ENCODE peak calls at places on chromosomes 6 and 20, in four cellular contexts. X, E, O and S are unnamed samples.

GRCh38 chr20:51365670-51366069 is 176.8 kb downstream of the NFATC2 start:
- DNase-seq in O (peak), X (no peak), E (no peak), S (no peak)

GRCh38 chr20:3258429-3258828 is 19.4 kb upstream of the SLC4A11 start:
- DNase-seq in X (no peak), E (no peak), O (no peak), S (no peak)

GRCh38 chr6:44366781-44367180 is 20.7 kb upstream of the CDC5L start:
- DNase-seq in O (no peak), X (no peak), E (no peak), S (no peak)

GRCh38 chr6:1552296-1552761 is 57.4 kb upstream of the FOXC1 start:
- DNase-seq in O (peak), E (no peak), X (no peak), S (peak)

GRCh38 chr6:90025418-90026089 is 131.3 kb downstream of the GJA10 start:
- DNase-seq in X (no peak), E (no peak), O (peak), S (no peak)

GRCh38 chr20:42902519-42902908 is 287.2 kb downstream of the PTPRT start:
- DNase-seq in E (no peak), O (no peak), X (no peak), S (no peak)

GRCh38 chr6:145480024-145480423 is 255.3 kb downstream of the EPM2A start:
- DNase-seq in X (no peak), E (no peak), O (no peak), S (no peak)

GRCh38 chr6:43666181-43666920 is 21.2 kb downstream of the MRPS18A start:
- DNase-seq in O (no peak), X (no peak), E (no peak), S (no peak)

GRCh38 chr6:52152692-52153091 is 33.5 kb upstream of the IL17A start:
- DNase-seq in X (no peak), O (no peak), E (no peak), S (no peak)

GRCh38 chr20:3224681-3225421 is 14.1 kb downstream of the SLC4A11 start:
- DNase-seq in E (no peak), O (peak), X (peak), S (no peak)

GRCh38 chr20:48937674-48938073 is 16.2 kb downstream of the ARFGEF2 start:
- DNase-seq in X (no peak), O (no peak), E (no peak), S (no peak)

GRCh38 chr6:5674141-5674540 is 332.6 kb downstream of the NRN1 start:
- DNase-seq in O (no peak), E (no peak), X (no peak), S (no peak)

GRCh38 chr6:162416307-162416706 is 311.3 kb downstream of the PRKN start:
- DNase-seq in O (no peak), E (no peak), X (no peak), S (no peak)

GRCh38 chr20:10225439-10226080 is 6.9 kb downstream of the SNAP25 start:
- DNase-seq in X (no peak), O (no peak), E (no peak), S (no peak)
- TF ChIP-seq CTCF in X (no peak), O (peak), E (no peak), S (no peak)

GRCh38 chr6:163579111-163579879 is 164.8 kb downstream of the QKI start:
- DNase-seq in X (no peak), O (no peak), E (no peak), S (no peak)
- TF ChIP-seq CTCF in X (no peak), O (no peak), E (no peak), S (no peak)

DNA sequence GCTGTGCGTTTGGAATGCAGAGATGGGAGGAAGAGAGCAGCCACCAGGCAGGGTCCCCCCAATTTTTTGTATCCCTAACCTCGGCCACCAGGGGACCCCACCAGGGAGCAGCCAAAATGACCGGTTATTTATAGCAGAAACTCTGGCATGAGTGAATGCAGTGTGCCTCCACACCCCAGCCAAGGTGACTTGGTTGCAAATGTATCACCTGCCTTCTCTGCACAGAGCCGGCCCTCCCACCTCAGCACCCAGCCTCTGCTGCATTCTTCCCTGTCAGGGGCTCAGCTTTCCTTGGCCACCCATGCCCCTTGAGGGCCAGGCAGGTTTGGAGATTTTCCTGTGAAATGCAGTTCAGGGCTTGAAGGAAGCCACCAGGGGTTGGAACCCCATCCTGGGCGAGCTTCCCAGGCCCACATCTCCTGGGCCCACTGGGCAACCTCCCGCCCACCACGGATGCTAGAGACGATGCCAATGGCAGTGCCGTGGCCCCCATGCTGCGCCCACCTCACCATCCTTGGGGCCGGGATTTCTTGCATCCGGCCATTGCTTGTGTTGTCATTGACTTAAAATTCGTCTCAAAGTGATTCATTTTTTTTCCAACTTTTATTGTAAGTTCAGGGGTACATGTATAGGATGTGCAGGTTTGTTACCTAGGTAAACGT is 291.6 kb downstream of the TAF4 start:
- DNase-seq in X (no peak), O (no peak), E (no peak), S (no peak)
- TF ChIP-seq CTCF in X (no peak), O (no peak), E (no peak), S (no peak)

DNA sequence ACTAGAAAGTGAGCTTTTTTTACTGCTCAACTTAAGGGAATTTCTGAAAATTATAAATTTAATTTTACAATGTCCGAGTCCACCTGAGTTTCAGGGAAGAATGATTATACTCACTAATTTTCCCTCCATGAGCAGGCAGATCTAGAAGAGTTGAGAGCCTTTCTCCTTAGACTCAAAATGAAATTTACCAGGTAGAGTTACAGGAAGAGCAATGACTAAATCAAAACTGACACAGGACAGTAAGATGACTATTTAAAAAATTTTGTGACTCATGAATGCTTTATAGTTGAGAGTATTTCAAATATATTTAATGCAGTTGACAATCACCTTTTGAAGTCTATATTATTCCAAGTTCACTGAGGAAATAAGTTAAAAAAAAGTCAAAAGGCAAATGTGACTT is 198.1 kb upstream of the NRSN1 start:
- DNase-seq in X (no peak), E (no peak), O (no peak), S (no peak)
- TF ChIP-seq CTCF in X (no peak), E (no peak), O (no peak), S (no peak)

DNA sequence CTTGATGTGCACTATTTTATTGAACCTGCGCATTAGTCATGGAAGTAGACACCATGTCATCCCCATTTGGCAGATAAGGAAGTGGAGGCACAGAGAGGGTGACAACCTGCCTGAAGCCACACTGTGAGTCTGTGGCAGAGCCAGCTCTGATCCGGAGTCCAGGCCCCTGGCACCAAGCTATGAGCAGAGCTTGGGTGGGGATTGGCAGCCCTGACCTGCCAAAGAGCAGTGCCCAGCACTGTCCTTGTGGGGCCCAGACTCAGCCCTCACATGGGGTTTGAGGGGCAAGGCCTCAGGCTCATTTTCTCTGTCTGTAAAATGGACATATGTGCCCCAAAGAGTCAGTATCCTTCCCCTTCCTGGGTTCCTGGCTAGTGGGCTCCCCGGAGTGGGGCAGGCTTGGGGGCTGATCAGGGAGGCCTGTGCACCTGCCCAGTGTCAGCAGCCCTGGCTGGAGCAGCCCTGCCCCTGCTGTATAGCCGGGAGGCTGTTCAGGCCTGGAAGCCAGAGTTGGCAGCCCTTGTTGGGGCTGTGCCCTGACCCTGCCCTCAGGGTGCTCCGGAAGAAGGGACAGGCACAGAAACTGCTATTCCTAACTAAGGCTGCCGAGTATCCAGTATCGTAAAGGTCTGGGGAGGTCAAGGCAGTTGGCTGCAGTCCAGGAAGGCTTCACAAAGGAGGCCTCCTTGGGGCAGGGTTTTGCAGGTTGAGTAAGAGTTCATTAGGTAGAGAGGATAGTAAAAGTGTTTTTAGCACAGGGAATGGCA is 38.7 kb downstream of the TGM2 start:
- DNase-seq in E (peak), X (no peak), O (no peak), S (peak)
- TF ChIP-seq CTCF in E (no peak), X (no peak), O (no peak), S (no peak)

DNA sequence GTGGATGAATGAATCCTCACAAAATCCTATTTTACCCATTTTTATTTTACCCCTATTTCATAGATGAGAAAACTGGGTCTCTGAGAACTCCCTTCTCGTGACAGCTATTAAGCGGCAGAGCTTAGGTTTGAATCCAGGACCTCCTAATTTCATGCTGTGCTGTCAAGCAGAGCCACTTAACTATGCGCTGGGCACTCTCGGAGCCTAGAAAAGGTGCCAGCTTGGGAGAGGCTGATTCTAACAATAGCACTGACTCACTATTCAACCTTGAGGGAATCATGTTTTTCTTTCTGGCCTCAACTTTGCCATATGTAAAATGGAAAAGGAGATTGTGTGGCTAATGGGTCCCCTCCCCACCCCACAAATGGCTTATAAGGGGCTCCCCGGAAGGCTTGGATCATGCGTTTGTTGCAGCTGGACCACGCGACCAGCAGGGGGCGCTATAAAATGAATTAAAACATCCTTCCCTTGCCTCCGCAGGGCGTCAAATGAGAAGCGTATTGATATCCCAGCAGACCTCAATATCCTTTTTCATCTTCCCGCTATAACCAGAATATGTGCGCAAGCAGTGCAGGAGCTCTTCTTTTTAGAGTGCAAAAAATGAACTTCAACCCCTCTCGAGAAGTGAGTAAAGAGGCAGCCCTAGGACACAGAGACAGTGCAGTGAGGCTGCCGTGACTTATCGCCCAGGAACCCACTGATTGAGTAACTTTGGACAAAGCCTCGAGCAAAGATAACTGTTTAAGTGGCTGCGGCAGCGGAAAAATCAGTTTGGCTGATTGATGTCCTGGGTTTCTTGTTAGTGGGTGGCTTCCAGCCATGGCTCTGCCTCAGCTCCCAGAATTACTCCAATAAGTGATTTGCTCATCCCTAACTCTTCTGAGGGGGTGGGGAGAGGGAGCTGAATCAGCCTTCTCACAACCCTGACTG is 12.9 kb upstream of the PDYN start:
- DNase-seq in X (no peak), O (peak), E (no peak), S (peak)
- TF ChIP-seq CTCF in X (peak), O (peak), E (peak), S (peak)

GRCh38 chr20:25057234-25058050 is 497 bp downstream of the ACSS1 start:
- DNase-seq in O (peak), X (peak), E (peak), S (peak)
- TF ChIP-seq CTCF in O (no peak), X (no peak), E (no peak), S (no peak)

GRCh38 chr20:45630366-45630765 is 718 bp downstream of the WFDC9 start:
- DNase-seq in O (no peak), E (no peak), X (no peak), S (no peak)

GRCh38 chr20:45626540-45626939 is 3.0 kb upstream of the WFDC10A start:
- DNase-seq in O (no peak), E (no peak), X (no peak), S (no peak)

GRCh38 chr20:45629496-45630100 is at the start of gene WFDC10A:
- DNase-seq in X (peak), E (peak), O (peak), S (peak)

GRCh38 chr20:45631184-45631583 is at the start of gene WFDC9:
- DNase-seq in X (no peak), O (no peak), E (no peak), S (no peak)
- TF ChIP-seq CTCF in X (no peak), O (no peak), E (no peak), S (no peak)